ENCODE peak calls at places on chromosomes 13 and 19, in five cellular contexts. B, F, D, Q and M are unnamed samples.

GRCh38 chr19:29702958-29703320 is 12.1 kb downstream of the C19orf12 start:
- DNase-seq in Q (no peak), B (no peak), F (no peak), D (no peak), M (no peak)

GRCh38 chr13:25881136-25881926 is 170.5 kb downstream of the SHISA2 start:
- DNase-seq in D (no peak), B (no peak), F (no peak), Q (no peak), M (no peak)

GRCh38 chr13:97539651-97540230 is 105.8 kb downstream of the RAP2A start:
- DNase-seq in F (no peak), D (no peak), B (no peak), Q (no peak), M (no peak)

GRCh38 chr19:54188224-54188871 is 1.0 kb downstream of the MBOAT7 start:
- DNase-seq in D (no peak), Q (no peak), F (no peak), B (no peak), M (peak; percentile 67)

GRCh38 chr19:35352177-35352447 is 4.4 kb downstream of the FFAR1 start:
- DNase-seq in B (no peak), Q (no peak), D (no peak), F (no peak), M (no peak)

GRCh38 chr19:3359850-3360493 is 6.4 kb upstream of the NFIC start:
- DNase-seq in Q (no peak), F (peak; percentile 58), B (no peak), D (no peak), M (peak; percentile 90)

GRCh38 chr13:75607447-75607846 is 28.7 kb upstream of the LMO7 start:
- DNase-seq in D (no peak), B (no peak), F (no peak), Q (no peak), M (no peak)

GRCh38 chr13:30618186-30618937 is 642 bp downstream of the USPL1 start:
- DNase-seq in F (peak; percentile 56), Q (no peak), B (no peak), D (peak; percentile 38), M (no peak)

GRCh38 chr19:2059422-2060201 is 8.6 kb upstream of the MKNK2 start:
- DNase-seq in D (peak; percentile 98), F (no peak), Q (peak; percentile 80), B (peak; percentile 66), M (no peak)

GRCh38 chr13:30049692-30050091 is 199.3 kb upstream of the UBL3 start:
- DNase-seq in B (peak; percentile 24), D (no peak), Q (no peak), F (no peak), M (no peak)

GRCh38 chr13:37068962-37069361 is 9.5 kb upstream of the SUPT20H start:
- DNase-seq in Q (no peak), F (no peak), B (no peak), D (no peak), M (no peak)

GRCh38 chr19:29381353-29382203 is 144.2 kb upstream of the VSTM2B start:
- DNase-seq in F (peak; percentile 19), B (peak; percentile 6), D (no peak), Q (no peak), M (peak; percentile 5)

GRCh38 chr13:40026741-40027140 is 371.3 kb downstream of the COG6 start:
- DNase-seq in D (no peak), B (no peak), Q (no peak), F (no peak), M (no peak)

GRCh38 chr13:63636231-63636993 is 2220.8 kb upstream of the PCDH20 start:
- DNase-seq in Q (no peak), F (no peak), D (no peak), B (no peak), M (peak; percentile 5)

GRCh38 chr13:42041684-42042035 is 6.8 kb upstream of the DGKH start:
- DNase-seq in D (peak; percentile 70), F (no peak), B (peak; percentile 44), Q (peak; percentile 45), M (peak; percentile 70)

GRCh38 chr13:64446372-64446771 is 2783.8 kb downstream of the PCDH9 start:
- DNase-seq in D (no peak), B (no peak), Q (no peak), F (no peak), M (peak; percentile 13)

DNA sequence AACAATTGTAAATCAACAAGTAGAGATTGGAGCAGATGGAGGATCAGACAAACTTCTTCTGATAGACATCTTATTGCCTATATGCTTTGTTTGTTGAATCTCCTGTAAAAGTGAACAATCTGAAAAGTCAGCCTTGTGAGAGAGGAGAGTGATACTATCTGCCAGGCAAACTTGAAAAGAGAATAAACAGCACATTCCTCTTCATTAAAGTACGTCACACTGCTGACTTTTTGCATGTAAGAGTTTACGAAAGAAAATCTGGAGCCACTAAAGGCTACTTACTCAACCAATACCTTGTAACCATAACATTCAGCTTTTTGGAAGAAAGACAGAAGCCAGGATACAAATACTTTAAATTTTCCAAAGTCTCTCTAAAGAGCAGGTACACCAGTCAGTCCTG is 42.5 kb downstream of the EDNRB start:
- DNase-seq in F (no peak), Q (no peak), D (no peak), B (no peak), M (no peak)
- H3K4me3 ChIP-seq in F (no peak overlapping the region), Q (no peak overlapping the region), D (no peak overlapping the region), B (no peak overlapping the region), M (no peak overlapping the region)

GRCh38 chr19:7618366-7618765 is 11.0 kb downstream of the XAB2 start:
- DNase-seq in Q (peak; percentile 78), F (no peak), D (peak; percentile 90), B (peak; percentile 72), M (no peak)

GRCh38 chr19:7617172-7617571 is 12.2 kb downstream of the XAB2 start:
- DNase-seq in D (no peak), B (no peak), Q (no peak), F (no peak), M (no peak)

GRCh38 chr19:7612282-7613274 is 16.8 kb downstream of the XAB2 start:
- DNase-seq in D (no peak), Q (no peak), F (no peak), B (no peak), M (no peak)

GRCh38 chr19:7617735-7618134 is 11.6 kb downstream of the XAB2 start:
- DNase-seq in F (no peak), Q (no peak), D (peak; percentile 10), B (no peak), M (no peak)

DNA sequence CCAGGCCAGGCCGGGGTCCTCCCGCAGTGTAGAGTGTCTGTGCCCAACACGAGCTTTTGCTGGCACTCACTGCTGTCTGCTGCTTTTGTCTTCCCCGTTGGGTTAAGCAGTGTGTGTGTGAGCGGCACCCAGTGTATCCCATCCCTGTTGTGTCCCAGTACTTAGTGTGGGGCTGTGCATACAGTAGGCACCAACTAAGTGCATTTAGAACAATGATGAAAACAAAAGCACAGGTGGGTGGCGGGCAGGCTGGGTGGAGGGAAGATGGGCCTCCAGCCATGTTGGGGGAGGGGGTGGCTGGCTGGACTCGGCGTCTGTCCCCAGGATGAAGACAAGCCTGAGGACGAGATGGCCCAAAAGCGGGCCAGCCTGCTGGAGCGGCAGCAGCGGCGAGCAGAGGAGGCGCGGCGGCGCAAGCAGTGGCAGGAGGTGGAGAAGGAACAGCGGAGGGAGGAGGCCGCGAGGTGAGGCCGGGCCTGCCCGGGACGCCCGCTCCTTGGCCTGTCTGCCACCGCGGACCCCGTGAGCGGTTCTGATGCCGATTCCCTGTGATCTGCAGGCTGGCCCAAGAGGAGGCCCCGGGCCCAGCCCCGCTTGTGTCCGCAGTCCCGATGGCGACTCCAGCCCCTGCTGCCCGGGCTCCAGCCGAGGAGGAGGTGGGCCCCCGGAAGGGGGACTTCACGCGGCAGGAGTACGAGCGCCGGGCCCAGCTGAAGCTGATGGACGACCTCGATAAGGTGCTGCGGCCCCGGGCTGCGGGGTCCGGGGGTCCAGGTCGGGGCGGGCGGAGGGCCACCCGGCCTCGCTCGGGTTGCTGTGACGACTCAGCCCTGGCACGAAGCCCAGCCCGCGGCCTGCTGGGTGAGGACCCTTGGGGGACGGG is 14.2 kb downstream of the XAB2 start:
- DNase-seq in Q (no peak), B (no peak), F (no peak), D (no peak), M (no peak)
- H3K36me3 ChIP-seq in Q (peaks cover 9% of the 10 kb centered on the region), B (no peaks in the 10 kb centered on the region), F (peaks cover 5% of the 10 kb centered on the region), D (peaks cover 3% of the 10 kb centered on the region), M (peaks cover under 1% of the 10 kb centered on the region)

DNA sequence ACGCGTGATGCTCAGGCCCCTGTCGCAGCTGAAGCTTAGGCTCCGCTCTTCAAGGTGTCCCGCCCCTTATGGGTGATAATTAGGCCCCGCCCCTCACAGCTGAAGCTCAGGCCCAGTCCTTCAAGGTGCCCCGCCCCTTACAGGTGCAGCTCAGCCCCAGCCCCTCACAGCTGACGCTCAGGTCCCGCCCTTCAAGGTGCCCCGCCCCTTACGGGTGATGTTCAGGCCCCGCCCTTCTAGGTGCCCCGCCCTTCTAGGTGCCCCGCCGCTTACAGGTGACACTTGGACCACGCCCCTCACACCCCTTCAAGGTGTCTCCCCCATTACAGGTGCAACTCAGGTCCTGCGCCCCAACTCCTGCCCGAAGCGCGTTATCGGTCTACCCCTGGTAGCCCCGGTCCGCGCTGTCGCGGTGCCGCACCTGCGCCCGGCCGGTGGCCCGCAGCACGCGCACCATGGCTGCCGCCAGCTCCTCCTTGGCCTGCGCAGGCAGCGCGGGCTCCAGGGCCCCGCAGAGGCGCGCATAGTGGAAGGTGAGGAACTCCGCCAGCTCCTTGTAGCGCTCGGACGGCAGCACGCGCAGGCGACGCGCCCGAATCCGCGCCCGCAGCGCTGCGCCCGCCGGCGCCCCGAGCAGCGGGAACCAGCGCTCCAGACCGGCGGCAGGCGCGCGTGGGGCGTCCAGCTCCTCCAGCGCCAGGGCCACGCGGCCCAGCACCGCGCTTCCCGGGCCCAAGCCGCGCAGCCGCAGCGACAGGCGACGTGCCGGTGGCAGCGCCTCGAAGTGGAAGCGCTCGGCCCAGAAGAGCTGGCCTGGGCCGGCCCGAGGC is 7.3 kb downstream of the RASAL3 start:
- DNase-seq in Q (no peak), F (no peak), D (no peak), B (peak; percentile 50), M (peak; percentile 99)
- H3K27me3 ChIP-seq in Q (no peaks in the 10 kb centered on the region), F (no peaks in the 10 kb centered on the region), D (peaks cover 9% of the 10 kb centered on the region), B (peaks cover 43% of the 10 kb centered on the region), M (peaks cover 68% of the 10 kb centered on the region)

GRCh38 chr13:59570204-59570603 is 593.5 kb downstream of the DIAPH3 start:
- DNase-seq in F (no peak), D (no peak), B (no peak), Q (no peak), M (no peak)

GRCh38 chr13:59562924-59563323 is 600.8 kb downstream of the DIAPH3 start:
- DNase-seq in D (no peak), F (no peak), Q (no peak), B (no peak), M (no peak)

GRCh38 chr13:59566544-59566943 is 597.2 kb downstream of the DIAPH3 start:
- DNase-seq in B (no peak), F (no peak), Q (no peak), D (no peak), M (no peak)

DNA sequence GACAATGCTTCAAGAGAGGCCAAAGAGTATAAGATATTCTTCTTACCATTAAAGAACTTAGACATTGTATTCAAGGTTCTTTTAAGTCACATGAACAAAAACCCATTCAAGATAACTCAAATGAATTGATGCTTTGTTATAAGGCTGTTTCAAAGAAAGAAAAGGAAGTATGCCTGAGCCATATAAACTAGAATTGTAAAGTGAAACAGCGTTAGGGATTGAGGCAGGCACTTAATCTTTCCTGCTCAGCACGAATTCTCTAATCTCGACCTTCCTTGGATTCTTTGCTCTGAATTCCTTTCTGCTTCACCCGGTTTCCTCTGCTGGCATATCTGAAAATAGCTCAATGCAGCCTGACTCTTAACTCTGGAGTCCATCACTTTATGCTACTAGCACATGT is 595.4 kb downstream of the DIAPH3 start:
- DNase-seq in Q (no peak), F (no peak), B (no peak), D (no peak), M (no peak)
- H3K4me3 ChIP-seq in Q (no peak overlapping the region), F (no peak overlapping the region), B (no peak overlapping the region), D (no peak overlapping the region), M (no peak overlapping the region)